ENCODE peak calls at places on chromosomes 1 and 21, in five cellular contexts. Z is NCI-H2081, C is posterior cingulate gyrus, V is mesendoderm, W is fibroblast of gingiva. Q is an unnamed sample.
A peak's percentile ranks its signal among the peaks of the same experiment; 100 is the strongest.

GRCh38 chr1:119279441-119280415 is 88.9 kb upstream of the HAO2 start:
- DNase-seq in Z (no peak), C (no peak), V (peak; percentile 46), W (peak; percentile 80), Q (no peak)

GRCh38 chr1:6899621-6900020 is 114.4 kb downstream of the CAMTA1 start:
- DNase-seq in Z (no peak), C (no peak), V (no peak), W (no peak), Q (no peak)

GRCh38 chr1:17207966-17208418 is 3.1 kb downstream of the PADI1 start:
- DNase-seq in Z (peak; percentile 12), C (no peak), V (peak; percentile 89), W (peak; percentile 23), Q (no peak)

GRCh38 chr1:221961532-221962292 is 219.8 kb upstream of the DUSP10 start:
- DNase-seq in Z (no peak), C (no peak), V (peak; percentile 40), W (peak; percentile 54), Q (no peak)

GRCh38 chr21:42513985-42514882 is 582 bp downstream of the SLC37A1 start:
- DNase-seq in Z (peak; percentile 44), C (no peak), V (peak; percentile 49), W (no peak), Q (peak; percentile 88)

GRCh38 chr1:222641269-222641948 is 23.5 kb downstream of the MIA3 start:
- DNase-seq in Z (no peak), C (no peak), V (peak; percentile 59), W (no peak), Q (peak; percentile 1)

GRCh38 chr1:37461698-37462436 is 12.5 kb upstream of the ZC3H12A start:
- DNase-seq in Z (no peak), C (no peak), V (no peak), W (no peak), Q (no peak)

GRCh38 chr21:31732891-31733520 is 1.1 kb upstream of the SCAF4 start:
- DNase-seq in Z (peak; percentile 26), C (no peak), V (peak; percentile 63), W (no peak), Q (peak; percentile 59)

GRCh38 chr21:31397515-31397926 is 53.5 kb upstream of the TIAM1 start:
- DNase-seq in Z (peak; percentile 21), C (no peak), V (no peak), W (no peak), Q (no peak)

GRCh38 chr1:211912064-211912463 is 81.5 kb upstream of the LPGAT1 start:
- DNase-seq in Z (no peak), C (no peak), V (no peak), W (no peak), Q (no peak)

GRCh38 chr1:39214714-39214997 is 10.2 kb downstream of the MACF1 start:
- DNase-seq in Z (no peak), C (no peak), V (no peak), W (no peak), Q (no peak)

GRCh38 chr21:44931501-44932365 is 8.1 kb upstream of the SLX9 start:
- DNase-seq in Z (no peak), C (peak; percentile 11), V (no peak), W (no peak), Q (no peak)

Q was measured in GM23338.